ENCODE peak calls at places on chromosomes 13 and 19, in seven cellular contexts. P is H1, D is tibial nerve, J is stomach, G is SK-N-SH, A is sigmoid colon, O is upper lobe of left lung. M is an unnamed sample.

GRCh38 chr19:8370176-8371010 is 6.4 kb downstream of the ANGPTL4 start:
- DNase-seq in J (no peak), G (no peak), P (no peak), D (no peak), O (no peak), A (no peak), M (no peak)

GRCh38 chr19:21463449-21464105 is 41.8 kb upstream of the ZNF429 start:
- DNase-seq in J (peak; percentile 41), P (peak; percentile 81), D (no peak), G (peak; percentile 87), A (no peak), O (peak; percentile 73), M (peak; percentile 74)

GRCh38 chr13:105996391-105997028 is 539.0 kb downstream of the EFNB2 start:
- DNase-seq in D (no peak), O (no peak), P (no peak), A (no peak), J (no peak), G (no peak), M (no peak)

GRCh38 chr19:14901675-14902260 is 15.8 kb upstream of the OR7A17 start:
- DNase-seq in J (no peak), O (no peak), G (no peak), A (no peak), P (no peak), D (no peak), M (no peak)

GRCh38 chr19:27774337-27774736 is 1438.6 kb downstream of the UQCRFS1 start:
- DNase-seq in O (no peak), A (no peak), D (no peak), J (no peak), P (peak; percentile 77), G (no peak), M (peak; percentile 42)

GRCh38 chr13:112477070-112477619 is 101.0 kb downstream of the SPACA7 start:
- DNase-seq in P (no peak), O (no peak), G (no peak), A (no peak), J (no peak), D (no peak), M (no peak)

GRCh38 chr19:28785961-28786360 is 427.0 kb downstream of the UQCRFS1 start:
- DNase-seq in O (no peak), G (no peak), A (no peak), J (no peak), D (no peak), P (no peak), M (no peak)

GRCh38 chr13:24341439-24341838 is 32.1 kb downstream of the C1QTNF9 start:
- DNase-seq in P (no peak), J (peak; percentile 60), D (no peak), O (no peak), A (no peak), G (no peak), M (no peak)

GRCh38 chr13:109671919-109672318 is 114.5 kb downstream of the IRS2 start:
- DNase-seq in P (no peak), G (no peak), O (no peak), D (no peak), J (no peak), A (no peak), M (no peak)

GRCh38 chr13:98504371-98504963 is 72.4 kb downstream of the STK24 start:
- DNase-seq in J (no peak), G (no peak), A (no peak), O (no peak), D (no peak), P (no peak), M (no peak)

GRCh38 chr13:98496966-98497365 is 79.9 kb downstream of the STK24 start:
- DNase-seq in J (no peak), G (no peak), A (no peak), P (no peak), D (no peak), O (no peak), M (no peak)

GRCh38 chr13:98504029-98504351 is 72.9 kb downstream of the STK24 start:
- DNase-seq in P (no peak), O (no peak), D (no peak), J (no peak), G (no peak), A (no peak), M (no peak)

GRCh38 chr13:98503175-98504028 is 73.5 kb downstream of the STK24 start:
- DNase-seq in P (no peak), A (peak; percentile 69), D (no peak), G (no peak), J (no peak), O (no peak), M (peak; percentile 40)

DNA sequence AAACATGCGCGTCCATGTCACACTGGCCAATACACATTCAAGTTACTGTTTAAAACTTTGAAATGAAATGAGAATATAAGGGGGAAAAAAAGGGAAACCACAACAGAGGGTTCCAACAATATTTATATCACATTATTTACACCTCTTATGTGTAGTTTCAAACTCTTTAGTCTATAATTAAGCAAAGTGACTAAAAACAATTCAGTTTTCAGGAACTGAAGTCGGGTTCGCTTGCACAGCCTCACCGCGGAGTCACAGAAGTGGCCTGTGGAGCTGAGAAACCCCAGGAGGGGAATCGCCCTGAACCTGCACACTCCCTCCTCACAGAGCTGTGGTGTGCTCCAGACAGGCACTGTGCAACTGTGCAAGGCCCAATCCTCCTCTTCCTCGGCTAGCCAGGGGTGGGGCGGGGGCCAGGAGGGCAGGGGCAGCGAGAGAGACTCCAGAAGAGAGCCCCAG is 75.9 kb downstream of the STK24 start:
- DNase-seq in D (no peak), P (no peak), O (no peak), A (no peak), G (no peak), J (no peak), M (no peak)
- TF ChIP-seq EP300 in D (no peak), P (no peak), O (no peak), A (no peak), G (no peak), J (no peak), M (no peak)

GRCh38 chr19:484494-484893 is 11.8 kb upstream of the MADCAM1 start:
- DNase-seq in P (no peak), A (no peak), G (no peak), J (no peak), O (no peak), D (no peak), M (no peak)

GRCh38 chr19:485583-486236 is 10.6 kb upstream of the MADCAM1 start:
- DNase-seq in D (peak; percentile 53), A (peak; percentile 94), J (no peak), P (no peak), O (no peak), G (peak; percentile 12), M (no peak)

GRCh38 chr19:485122-485521 is 11.2 kb upstream of the MADCAM1 start:
- DNase-seq in O (no peak), D (no peak), P (no peak), G (no peak), A (no peak), J (no peak), M (no peak)

GRCh38 chr19:482186-483041 is 13.9 kb upstream of the MADCAM1 start:
- DNase-seq in O (no peak), A (no peak), P (no peak), G (peak; percentile 30), J (no peak), D (no peak), M (peak; percentile 6)

DNA sequence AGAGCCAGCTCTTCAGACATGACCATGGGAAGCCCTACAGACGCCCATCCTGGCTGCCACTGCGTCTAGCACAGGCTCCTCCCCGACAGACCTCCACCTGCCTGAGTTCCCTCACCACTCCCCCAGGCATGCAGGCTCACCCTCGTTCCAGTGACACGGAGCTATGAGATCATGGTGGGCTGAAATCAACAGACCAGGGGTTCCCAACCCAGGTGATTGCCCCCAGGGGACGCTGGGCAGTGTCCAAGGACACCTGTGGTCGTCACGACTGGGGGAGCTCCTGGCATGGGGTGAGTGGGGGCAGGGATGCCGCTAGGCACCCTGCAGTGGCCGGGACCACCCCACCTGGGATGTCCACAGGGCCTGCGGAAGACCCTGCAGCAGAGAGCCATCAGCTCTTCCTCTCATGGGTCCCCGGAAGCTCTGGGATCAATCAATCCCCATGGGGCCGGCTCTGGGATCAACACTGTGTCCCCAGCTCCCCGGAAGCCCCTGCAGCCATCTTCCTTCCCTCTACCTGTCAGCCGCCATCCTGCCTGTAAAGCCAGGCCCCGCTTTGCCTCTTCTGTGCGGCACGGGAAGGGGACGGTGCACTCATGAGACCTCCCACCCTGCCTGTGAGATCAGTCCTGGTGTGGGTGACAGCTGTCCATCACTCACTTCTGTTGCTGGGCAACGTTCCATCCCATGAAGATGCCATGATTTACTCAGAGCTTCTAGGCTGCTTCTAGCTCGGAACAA is 12.8 kb upstream of the MADCAM1 start:
- DNase-seq in D (no peak), O (no peak), P (no peak), J (no peak), A (no peak), G (peak; percentile 14), M (no peak)
- TF ChIP-seq EP300 in D (no peak), O (no peak), P (no peak), J (no peak), A (no peak), G (no peak), M (no peak)

GRCh38 chr13:40519637-40520036 is 146.8 kb downstream of the FOXO1 start:
- DNase-seq in O (no peak), D (no peak), J (no peak), G (no peak), A (no peak), P (no peak), M (no peak)

GRCh38 chr13:40515702-40516101 is 150.7 kb downstream of the FOXO1 start:
- DNase-seq in J (no peak), D (no peak), G (no peak), O (no peak), A (no peak), P (no peak), M (no peak)

GRCh38 chr13:40518481-40518882 is 148.0 kb downstream of the FOXO1 start:
- DNase-seq in G (no peak), D (no peak), P (peak; percentile 28), O (no peak), J (peak; percentile 44), A (no peak), M (no peak)

GRCh38 chr13:40514797-40515196 is 151.6 kb downstream of the FOXO1 start:
- DNase-seq in D (no peak), G (no peak), A (no peak), P (no peak), O (no peak), J (no peak), M (no peak)

DNA sequence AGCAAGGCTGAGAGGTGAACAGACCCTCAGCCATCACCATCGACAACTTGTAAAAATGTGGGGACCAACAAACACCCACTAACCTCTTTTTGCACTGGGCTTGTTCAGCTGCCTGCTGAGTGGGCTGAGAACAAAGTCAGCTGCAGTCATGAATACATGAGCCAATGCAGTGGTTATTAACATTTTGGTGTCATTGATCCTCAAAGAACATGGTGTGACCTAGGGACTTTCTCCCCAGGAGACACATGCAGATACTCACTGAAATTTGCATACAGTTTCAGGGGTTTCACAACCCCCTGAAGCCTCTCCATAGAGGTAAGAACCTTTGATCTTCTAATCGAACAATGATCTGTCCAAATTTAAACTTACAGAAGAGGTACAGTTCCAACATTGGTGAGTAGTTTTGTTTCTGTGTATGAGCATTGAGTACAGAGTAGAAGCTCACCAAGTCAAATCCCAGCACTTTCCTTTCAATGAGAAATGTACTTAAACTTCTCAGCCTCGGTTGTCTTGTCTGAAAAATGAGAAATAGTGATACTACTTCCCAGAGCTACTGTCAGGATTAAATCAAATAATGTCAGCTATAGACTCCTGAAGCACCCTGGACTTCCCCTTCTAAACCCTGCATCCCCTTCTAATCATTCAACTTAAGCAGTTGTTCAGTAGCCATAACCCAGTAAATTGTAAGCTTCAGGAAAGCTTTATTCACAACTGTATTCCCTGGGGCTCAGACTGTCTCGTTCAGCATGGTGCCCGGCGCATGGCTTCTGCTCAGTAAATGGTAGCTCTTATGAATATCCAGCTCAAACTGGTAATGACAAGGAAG is 148.7 kb downstream of the FOXO1 start:
- DNase-seq in A (no peak), P (no peak), D (no peak), G (no peak), J (no peak), O (no peak), M (no peak)
- TF ChIP-seq EP300 in A (no peak), P (no peak), D (no peak), G (no peak), J (no peak), O (no peak), M (no peak)

GRCh38 chr19:46717034-46717715 is at the start of gene PRKD2:
- DNase-seq in A (peak; percentile 96), P (peak; percentile 100), D (peak; percentile 83), J (peak; percentile 93), G (peak; percentile 98), O (peak; percentile 91), M (peak; percentile 96)
- TF ChIP-seq EP300 in A (no peak), P (no peak), D (peak; percentile 72), J (no peak), G (no peak), O (no peak), M (no peak)

M was measured in K562.